ENCODE peak calls at places on chromosomes 5 and 9, in eight cellular contexts. L is right cardiac atrium, X is A673, Z is tibial nerve, D is pancreas, H is gastrocnemius medialis, G is fibroblast of lung, V is body of pancreas. J is an unnamed sample.

GRCh38 chr9:81724242-81724889 is 35.0 kb upstream of the TLE1 start:
- DNase-seq in Z (no peak), H (no peak), X (no peak), V (no peak), L (peak; percentile 23), D (no peak), G (peak; percentile 16), J (peak; percentile 76)

GRCh38 chr9:36802171-36802920 is 229.7 kb downstream of the MELK start:
- DNase-seq in D (no peak), V (no peak), L (no peak), H (no peak), G (peak; percentile 38), Z (peak; percentile 12), X (no peak), J (peak; percentile 31)

GRCh38 chr9:124342946-124343485 is 72.2 kb downstream of the PSMB7 start:
- DNase-seq in H (peak; percentile 89), X (peak; percentile 77), L (peak; percentile 72), Z (peak; percentile 18), G (peak; percentile 93), V (no peak), D (no peak), J (peak; percentile 93)

GRCh38 chr5:143703659-143704058 is 108.3 kb upstream of the HMHB1 start:
- DNase-seq in H (no peak), X (no peak), D (no peak), G (no peak), V (no peak), Z (no peak), L (no peak), J (no peak)

GRCh38 chr9:130266236-130267098 is 907 bp downstream of the HMCN2 start:
- DNase-seq in D (no peak), G (no peak), Z (no peak), X (no peak), L (no peak), H (no peak), V (no peak), J (no peak)

GRCh38 chr9:68927165-68927564 is 86.7 kb downstream of the PRKACG start:
- DNase-seq in Z (no peak), X (no peak), H (no peak), D (no peak), L (no peak), G (no peak), V (no peak), J (no peak)

GRCh38 chr5:126137771-126138474 is 285.3 kb upstream of the GRAMD2B start:
- DNase-seq in G (no peak), L (no peak), H (no peak), X (no peak), D (no peak), Z (no peak), V (no peak), J (no peak)

GRCh38 chr5:108876451-108876850 is 128.8 kb downstream of the FER start:
- DNase-seq in L (no peak), V (no peak), X (no peak), D (no peak), H (no peak), Z (no peak), G (no peak), J (no peak)

GRCh38 chr5:53069626-53070025 is 39.9 kb downstream of the MOCS2 start:
- DNase-seq in V (no peak), X (no peak), L (peak; percentile 21), H (no peak), D (no peak), Z (no peak), G (peak; percentile 34), J (no peak)

GRCh38 chr5:178319541-178320041 is 87.0 kb upstream of the PHYKPL start:
- DNase-seq in D (no peak), V (no peak), L (no peak), Z (no peak), H (no peak), G (no peak), X (no peak), J (no peak)

GRCh38 chr5:72121052-72121451 is 13.8 kb downstream of the MAP1B start:
- DNase-seq in Z (no peak), X (no peak), H (no peak), D (no peak), G (no peak), V (no peak), L (no peak), J (no peak)

GRCh38 chr9:96159596-96159995 is 142.4 kb downstream of the HSD17B3 start:
- DNase-seq in D (no peak), G (no peak), Z (no peak), X (no peak), V (no peak), H (no peak), L (no peak), J (no peak)

GRCh38 chr5:94778299-94778698 is 159.8 kb downstream of the SLF1 start:
- DNase-seq in X (no peak), H (no peak), Z (no peak), V (no peak), L (no peak), D (no peak), G (no peak), J (no peak)

GRCh38 chr5:143229426-143229895 is 174.0 kb downstream of the NR3C1 start:
- DNase-seq in H (no peak), G (no peak), Z (no peak), V (no peak), D (no peak), X (no peak), L (peak; percentile 22), J (no peak)

GRCh38 chr5:54909911-54910870 is 75.2 kb downstream of the ESM1 start:
- DNase-seq in X (no peak), H (no peak), L (no peak), G (peak; percentile 70), D (no peak), Z (no peak), V (no peak), J (no peak)

GRCh38 chr5:39850291-39850690 is 425.5 kb upstream of the DAB2 start:
- DNase-seq in G (peak; percentile 20), L (no peak), D (no peak), X (no peak), Z (no peak), V (no peak), H (no peak), J (no peak)

GRCh38 chr9:26034776-26035175 is 356.5 kb upstream of the TUSC1 start:
- DNase-seq in Z (no peak), V (no peak), D (no peak), X (no peak), H (no peak), G (peak; percentile 2), L (no peak), J (no peak)

GRCh38 chr9:98383758-98384157 is 128.3 kb upstream of the TBC1D2 start:
- DNase-seq in H (no peak), Z (no peak), G (peak; percentile 27), L (no peak), D (no peak), V (no peak), X (no peak), J (no peak)

GRCh38 chr9:88531920-88532319 is 3.1 kb upstream of the NXNL2 start:
- DNase-seq in X (peak; percentile 46), D (no peak), H (no peak), G (no peak), Z (no peak), V (no peak), L (no peak), J (no peak)

GRCh38 chr5:120093178-120093577 is 370.9 kb upstream of the PRR16 start:
- DNase-seq in V (no peak), G (no peak), D (no peak), Z (no peak), H (no peak), X (no peak), L (no peak), J (no peak)

GRCh38 chr5:173247504-173247903 is 12.5 kb upstream of the NKX2-5 start:
- DNase-seq in L (no peak), Z (no peak), V (no peak), G (no peak), X (no peak), D (no peak), H (no peak), J (peak; percentile 79)
- H3K27me3 ChIP-seq in L (no peaks in the 10 kb centered on the region), Z (peaks cover 2% of the 10 kb centered on the region), V (peaks cover 28% of the 10 kb centered on the region), G (peaks cover 61% of the 10 kb centered on the region), X (peaks cover 38% of the 10 kb centered on the region), D (no peaks in the 10 kb centered on the region), H (peaks cover 52% of the 10 kb centered on the region), J (no peaks in the 10 kb centered on the region)

DNA sequence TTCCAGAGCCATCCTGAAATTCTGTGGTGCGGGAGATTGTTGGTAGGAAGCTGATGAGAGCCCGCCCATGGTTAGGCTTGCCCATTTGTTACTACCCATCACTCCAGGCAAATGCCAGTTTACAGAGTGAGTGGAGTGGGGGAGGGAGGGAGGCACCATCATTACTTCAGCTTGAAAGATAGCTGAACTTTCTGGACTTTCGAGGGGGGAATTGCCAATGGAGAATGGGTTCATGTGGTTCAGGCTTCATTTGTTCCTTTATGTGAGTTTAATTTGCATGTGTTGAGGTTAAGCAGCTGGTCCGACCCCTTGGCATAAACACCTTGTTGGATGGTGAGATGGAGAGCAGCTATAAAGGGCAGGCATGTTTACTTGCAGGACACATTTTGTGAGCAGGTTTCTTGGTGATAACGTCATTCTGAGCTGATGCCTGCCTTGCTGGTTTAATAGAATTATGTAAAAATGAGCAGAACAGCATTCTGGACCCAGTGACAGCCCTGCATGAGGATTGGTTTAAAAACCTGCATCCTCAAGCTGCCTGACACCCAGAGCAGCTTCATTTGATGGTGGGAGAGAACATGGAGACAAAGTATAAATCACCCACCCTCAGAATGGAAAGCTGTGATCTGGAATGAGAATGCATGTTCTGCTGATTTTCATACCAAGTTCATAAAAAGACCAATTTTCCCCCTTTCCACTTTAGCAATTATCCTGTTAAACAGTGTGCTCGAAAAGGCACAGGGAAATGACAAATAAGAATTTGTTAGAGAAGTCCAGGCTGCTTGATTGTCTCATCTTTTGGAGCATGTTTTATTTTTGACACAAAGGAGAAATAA is 106.3 kb downstream of the TRIO start:
- DNase-seq in D (no peak), X (no peak), G (no peak), L (no peak), H (no peak), V (no peak), Z (no peak), J (no peak)
- H3K4me1 ChIP-seq in D (no peaks in the 10 kb centered on the region), X (peaks cover 25% of the 10 kb centered on the region), G (peaks cover 4% of the 10 kb centered on the region), L (peaks cover 17% of the 10 kb centered on the region), H (peaks cover 52% of the 10 kb centered on the region), V (peaks cover 8% of the 10 kb centered on the region), Z (peaks cover 14% of the 10 kb centered on the region), J (peaks cover 17% of the 10 kb centered on the region)

DNA sequence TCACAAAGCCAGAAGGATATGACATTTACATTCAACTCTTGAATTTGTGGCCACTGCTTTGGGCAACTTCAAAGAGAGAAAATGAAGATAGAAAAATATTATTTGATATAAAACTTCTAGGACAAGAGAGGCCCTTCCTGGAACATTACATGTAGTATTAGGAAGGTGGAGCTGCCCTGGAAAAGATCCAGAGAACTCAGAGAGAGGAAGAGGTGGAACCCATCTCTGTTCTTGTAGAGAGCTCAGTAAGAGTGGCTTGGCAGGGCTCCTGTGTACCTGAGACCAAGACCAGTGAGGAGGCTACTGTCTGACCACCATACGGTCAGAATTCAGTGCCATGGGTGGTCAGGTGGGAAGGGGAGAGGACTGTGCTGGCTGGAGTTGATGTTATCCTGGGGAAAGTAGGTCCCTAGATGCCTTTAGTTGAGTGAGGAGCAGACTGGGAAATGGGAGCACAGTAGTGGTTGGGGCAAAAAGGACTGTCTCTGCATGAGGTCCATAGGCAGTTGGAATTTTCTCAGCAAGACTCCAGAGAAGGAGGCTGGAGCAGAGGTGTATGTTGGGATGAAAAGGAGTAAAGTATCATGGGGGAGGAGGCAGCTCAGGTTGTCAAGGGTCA is 7.6 kb downstream of the TGFBI start:
- DNase-seq in D (no peak), G (no peak), X (no peak), Z (no peak), L (no peak), V (no peak), H (no peak), J (no peak)
- H3K27me3 ChIP-seq in D (no peaks in the 10 kb centered on the region), G (no peaks in the 10 kb centered on the region), X (no peaks in the 10 kb centered on the region), Z (no peaks in the 10 kb centered on the region), L (no peaks in the 10 kb centered on the region), V (no peaks in the 10 kb centered on the region), H (no peaks in the 10 kb centered on the region), J (no peaks in the 10 kb centered on the region)

GRCh38 chr9:120894404-120895226 is 17.6 kb upstream of the PHF19 start:
- DNase-seq in L (peak; percentile 77), Z (no peak), X (no peak), D (no peak), G (peak; percentile 48), H (no peak), V (peak; percentile 67), J (no peak)
- H3K4me1 ChIP-seq in L (peaks cover 4% of the 10 kb centered on the region), Z (peaks cover 27% of the 10 kb centered on the region), X (peaks cover 14% of the 10 kb centered on the region), D (no peaks in the 10 kb centered on the region), G (peaks cover 10% of the 10 kb centered on the region), H (peaks cover 8% of the 10 kb centered on the region), V (peaks cover 9% of the 10 kb centered on the region), J (peaks cover 32% of the 10 kb centered on the region)

J was measured in SJCRH30.